ENCODE peak calls at places on chromosome 14, in seven cellular contexts. E is HFFc6, Z is GM10248, X is fibroblast of the aortic adventitia, K is GM12864, F is AG09309, W is thyroid gland. B is an unnamed sample.

GRCh38 chr14:71452535-71452934 is 479.7 kb upstream of the RGS6 start:
- DNase-seq in K (no peak), E (no peak), Z (no peak), X (no peak), W (no peak), F (no peak), B (no peak)

GRCh38 chr14:76834296-76834695 is 8.1 kb downstream of the LRRC74A start:
- DNase-seq in Z (no peak), X (no peak), K (no peak), F (no peak), W (no peak), E (no peak), B (no peak)

GRCh38 chr14:90487031-90487430 is 90.2 kb downstream of the CALM1 start:
- DNase-seq in K (no peak), Z (no peak), W (no peak), E (no peak), X (peak), F (no peak), B (no peak)

GRCh38 chr14:53953828-53954550 is 2.6 kb downstream of the BMP4 start:
- DNase-seq in F (no peak), K (no peak), W (peak), X (peak), E (peak), Z (no peak), B (no peak)

GRCh38 chr14:100076630-100077029 is 11.4 kb downstream of the EVL start:
- DNase-seq in W (no peak), E (peak), F (peak), X (peak), Z (no peak), K (no peak), B (no peak)

GRCh38 chr14:91521058-91521721 is 11.1 kb upstream of the PPP4R3A start:
- DNase-seq in F (no peak), X (no peak), W (no peak), K (no peak), Z (no peak), E (no peak), B (no peak)

GRCh38 chr14:92874961-92875360 is 48.0 kb upstream of the CHGA start:
- DNase-seq in E (no peak), X (no peak), K (no peak), W (no peak), Z (no peak), F (no peak), B (no peak)

GRCh38 chr14:32608880-32609279 is 279.8 kb downstream of the AKAP6 start:
- DNase-seq in Z (no peak), E (no peak), K (no peak), F (no peak), W (no peak), X (peak), B (no peak)

GRCh38 chr14:30375280-30375892 is 183.6 kb upstream of the G2E3 start:
- DNase-seq in X (peak), F (peak), Z (peak), E (peak), W (peak), K (peak), B (peak)

GRCh38 chr14:65434216-65434850 is 21.8 kb downstream of the FUT8 start:
- DNase-seq in X (peak), Z (no peak), W (no peak), F (no peak), K (no peak), E (no peak), B (no peak)

GRCh38 chr14:104975481-104976197 is 2.5 kb downstream of the AHNAK2 start:
- DNase-seq in K (no peak), E (no peak), X (no peak), W (no peak), Z (peak), F (no peak), B (no peak)

GRCh38 chr14:99510556-99511139 is 29.4 kb downstream of the CCNK start:
- DNase-seq in Z (no peak), W (no peak), K (no peak), X (no peak), F (no peak), E (no peak), B (no peak)

GRCh38 chr14:58061581-58061980 is 90.4 kb downstream of the ARMH4 start:
- DNase-seq in E (no peak), X (no peak), F (no peak), K (no peak), W (no peak), Z (no peak), B (no peak)

GRCh38 chr14:104138098-104138890 is at the start of gene KIF26A:
- DNase-seq in F (no peak), W (no peak), X (no peak), Z (no peak), K (no peak), E (no peak), B (no peak)

GRCh38 chr14:64828096-64828495 is 51.6 kb downstream of the SPTB start:
- DNase-seq in E (no peak), F (no peak), K (no peak), W (no peak), X (no peak), Z (no peak), B (no peak)

GRCh38 chr14:96167224-96168148 is 37.2 kb upstream of the BDKRB2 start:
- DNase-seq in K (no peak), Z (no peak), W (no peak), E (peak), F (peak), X (peak), B (no peak)

GRCh38 chr14:96281486-96281885 is 25.5 kb downstream of the BDKRB1 start:
- DNase-seq in K (no peak), W (no peak), E (no peak), X (no peak), F (no peak), Z (no peak), B (no peak)

GRCh38 chr14:74913393-74913792 is 9.7 kb downstream of the RPS6KL1 start:
- DNase-seq in F (no peak), W (no peak), K (no peak), E (no peak), Z (no peak), X (no peak), B (no peak)

GRCh38 chr14:29734732-29735131 is 192.9 kb downstream of the PRKD1 start:
- DNase-seq in E (no peak), F (no peak), W (no peak), Z (no peak), K (no peak), X (no peak), B (no peak)

GRCh38 chr14:83255015-83255726 is 1721.5 kb upstream of the SEL1L start:
- DNase-seq in K (no peak), X (no peak), E (no peak), F (no peak), Z (no peak), W (no peak), B (no peak)

GRCh38 chr14:97408937-97409860 is 612.0 kb downstream of the VRK1 start:
- DNase-seq in K (peak), X (no peak), E (no peak), F (no peak), W (no peak), Z (no peak), B (no peak)

GRCh38 chr14:58760121-58760520 is 122.4 kb downstream of the DACT1 start:
- DNase-seq in E (no peak), Z (no peak), W (no peak), F (no peak), K (no peak), X (no peak), B (no peak)

DNA sequence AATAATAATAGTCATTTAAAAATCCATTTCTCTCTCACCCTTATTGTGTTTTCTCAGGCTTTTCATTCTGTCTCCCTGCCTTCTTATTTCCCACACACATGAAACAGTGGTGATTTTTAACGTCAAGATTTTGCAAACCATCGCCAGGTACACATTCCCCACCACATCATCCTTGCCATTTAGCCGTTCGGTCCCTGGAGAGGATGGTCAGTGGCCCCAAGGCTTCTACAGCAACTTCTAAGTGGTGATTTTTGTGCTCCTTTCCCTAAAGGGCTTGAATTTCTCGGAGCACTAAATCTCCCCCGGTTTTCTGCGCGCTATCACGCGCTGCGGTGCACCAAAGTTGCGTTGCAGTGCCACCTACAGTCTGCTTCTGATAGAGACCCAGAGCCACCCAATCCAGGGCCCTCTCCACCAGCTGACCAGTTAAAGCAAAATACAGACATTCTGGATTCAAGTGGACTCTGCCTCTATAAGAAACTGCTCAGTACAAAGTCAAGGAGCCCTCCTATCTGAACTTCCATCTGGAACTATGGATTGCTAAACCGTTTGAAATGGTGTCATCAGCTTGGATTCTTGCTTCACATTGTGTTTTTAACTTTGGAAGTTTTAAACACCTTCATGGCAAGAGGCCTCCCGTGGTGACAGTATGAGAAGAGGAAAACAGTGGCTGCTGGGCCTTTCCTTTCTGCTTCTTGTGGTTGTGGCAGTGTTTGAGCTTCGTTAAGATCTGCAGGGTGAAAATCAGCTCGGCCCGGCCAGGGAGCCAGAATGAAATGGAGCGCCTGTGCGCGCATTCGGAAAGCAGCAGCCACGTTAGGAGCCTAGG is 234.0 kb downstream of the SPTSSA start:
- DNase-seq in E (peak), F (no peak), K (no peak), W (peak), X (peak), Z (peak), B (peak)
- TF ChIP-seq CTCF in E (peak), F (peak), K (peak), W (peak), X (peak), Z (peak), B (no peak)

GRCh38 chr14:73846944-73847343 is 4.7 kb upstream of the PTGR2 start:
- DNase-seq in Z (no peak), F (no peak), E (no peak), W (no peak), X (no peak), K (no peak), B (no peak)

GRCh38 chr14:73850940-73851339 is 691 bp upstream of the PTGR2 start:
- DNase-seq in W (no peak), E (no peak), X (peak), F (no peak), K (no peak), Z (no peak), B (no peak)

DNA sequence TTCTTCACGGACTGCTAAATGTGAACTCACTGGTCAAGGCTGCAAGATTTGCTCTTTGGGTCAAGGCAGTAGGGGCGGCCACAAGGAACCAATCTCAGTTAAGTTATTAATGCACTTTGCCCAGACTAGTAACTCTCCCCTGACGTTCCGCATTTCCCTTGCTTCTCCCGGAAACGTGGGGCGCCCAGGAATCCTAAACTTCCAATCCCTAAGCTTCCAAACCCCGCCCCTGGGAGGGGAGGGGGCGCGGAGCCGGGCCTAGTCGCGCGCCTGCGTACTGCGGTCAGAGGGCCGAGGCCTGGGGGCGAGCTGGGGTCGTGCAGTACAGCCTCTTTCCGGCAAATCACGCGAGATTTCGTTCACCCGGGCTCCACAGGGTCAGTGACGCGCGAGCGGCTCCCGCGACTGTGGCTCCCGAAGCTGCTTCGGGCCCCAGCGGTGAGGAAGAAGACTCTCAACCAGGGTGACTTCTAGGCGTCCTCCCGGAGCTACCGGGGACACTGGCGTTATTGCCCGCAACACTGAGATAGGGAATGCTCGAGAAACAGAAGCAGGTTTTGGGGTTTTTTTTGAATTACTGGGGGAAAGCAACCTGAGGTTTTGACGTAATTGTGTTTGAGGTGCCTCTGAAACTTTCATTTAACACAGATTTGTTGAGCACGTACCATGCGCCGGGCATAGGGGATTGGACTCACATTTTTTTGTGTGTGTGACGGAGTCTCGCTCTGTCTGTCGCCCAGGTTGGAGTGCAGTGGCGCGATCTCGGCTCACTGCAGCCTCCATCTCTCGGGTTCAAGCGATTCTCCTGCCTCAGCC is at the start of gene PTGR2:
- DNase-seq in E (peak), W (peak), Z (peak), X (peak), K (peak), F (peak), B (peak)
- TF ChIP-seq CTCF in E (no peak), W (peak), Z (no peak), X (peak), K (peak), F (peak), B (no peak)

DNA sequence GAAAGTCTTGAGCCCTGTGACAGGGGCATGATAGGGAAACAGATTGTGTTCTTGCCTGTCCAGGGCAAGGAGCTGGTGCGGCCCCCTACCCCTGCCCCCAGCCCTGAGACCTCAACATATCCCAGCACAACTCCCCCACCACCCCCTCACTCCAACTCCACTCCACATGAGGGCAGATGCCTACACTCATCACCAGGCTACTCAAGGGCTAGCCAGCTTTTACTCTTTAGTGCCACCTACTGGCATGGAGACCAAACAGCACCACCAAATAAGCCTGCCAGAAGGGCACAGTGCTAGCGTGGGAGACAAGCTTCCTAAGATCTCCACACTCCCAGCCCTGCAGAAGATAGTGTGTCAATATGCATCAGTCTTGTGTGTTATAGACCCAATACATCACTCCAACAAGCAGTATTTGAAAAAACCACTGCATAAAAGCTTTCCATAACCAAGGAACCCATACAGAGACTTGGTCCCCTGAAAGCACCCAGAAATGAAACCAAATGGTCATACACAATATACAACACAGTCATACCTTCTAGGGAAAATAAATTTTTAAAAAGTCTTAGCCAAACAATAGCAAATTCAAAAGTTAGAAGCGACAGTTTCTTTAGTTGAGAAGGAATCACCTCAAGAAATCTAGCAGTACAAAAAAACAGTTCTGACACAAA is 154.4 kb downstream of the KCNK10 start:
- DNase-seq in X (peak), W (peak), E (peak), F (no peak), Z (peak), K (no peak), B (no peak)
- TF ChIP-seq CTCF in X (peak), W (no peak), E (peak), F (peak), Z (peak), K (peak), B (no peak)

DNA sequence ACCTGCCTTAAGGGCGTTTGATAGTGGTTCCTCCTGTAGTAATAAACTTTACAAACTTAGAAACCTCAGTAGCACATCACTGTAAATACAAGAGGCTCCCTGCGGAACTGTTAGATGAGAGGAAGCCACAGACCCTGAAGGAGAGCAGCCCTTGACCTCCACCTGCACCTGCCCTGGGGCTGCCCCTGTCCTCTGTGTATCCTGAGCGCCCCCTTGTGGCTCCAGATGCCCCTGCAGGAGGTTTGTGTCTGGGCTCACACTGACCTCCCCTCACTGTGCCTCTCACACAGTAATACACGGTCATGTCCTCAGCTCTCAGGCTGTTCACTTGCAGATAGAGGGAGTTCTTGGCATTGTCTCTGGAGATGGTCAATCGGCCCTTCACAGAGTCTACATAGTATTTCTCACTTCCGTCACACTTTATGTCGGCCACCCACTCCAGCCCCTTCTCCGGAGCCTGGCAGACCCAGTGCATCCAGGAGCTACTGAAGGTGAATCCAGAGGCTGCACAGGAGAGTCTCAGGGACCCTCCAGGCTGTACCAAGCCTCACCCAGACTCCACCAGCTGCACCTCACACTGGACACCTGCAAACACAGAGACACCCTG is 1059.8 kb downstream of the TMEM121 start:
- DNase-seq in X (no peak), W (no peak), F (no peak), K (no peak), E (no peak), Z (peak), B (no peak)
- TF ChIP-seq CTCF in X (no peak), W (no peak), F (peak), K (peak), E (no peak), Z (peak), B (no peak)

GRCh38 chr14:72942934-72943333 is 16.7 kb downstream of the DCAF4 start:
- DNase-seq in E (no peak), W (no peak), K (no peak), Z (no peak), X (no peak), F (no peak), B (no peak)
- TF ChIP-seq CTCF in E (no peak), W (no peak), K (no peak), Z (no peak), X (no peak), F (no peak), B (no peak)

DNA sequence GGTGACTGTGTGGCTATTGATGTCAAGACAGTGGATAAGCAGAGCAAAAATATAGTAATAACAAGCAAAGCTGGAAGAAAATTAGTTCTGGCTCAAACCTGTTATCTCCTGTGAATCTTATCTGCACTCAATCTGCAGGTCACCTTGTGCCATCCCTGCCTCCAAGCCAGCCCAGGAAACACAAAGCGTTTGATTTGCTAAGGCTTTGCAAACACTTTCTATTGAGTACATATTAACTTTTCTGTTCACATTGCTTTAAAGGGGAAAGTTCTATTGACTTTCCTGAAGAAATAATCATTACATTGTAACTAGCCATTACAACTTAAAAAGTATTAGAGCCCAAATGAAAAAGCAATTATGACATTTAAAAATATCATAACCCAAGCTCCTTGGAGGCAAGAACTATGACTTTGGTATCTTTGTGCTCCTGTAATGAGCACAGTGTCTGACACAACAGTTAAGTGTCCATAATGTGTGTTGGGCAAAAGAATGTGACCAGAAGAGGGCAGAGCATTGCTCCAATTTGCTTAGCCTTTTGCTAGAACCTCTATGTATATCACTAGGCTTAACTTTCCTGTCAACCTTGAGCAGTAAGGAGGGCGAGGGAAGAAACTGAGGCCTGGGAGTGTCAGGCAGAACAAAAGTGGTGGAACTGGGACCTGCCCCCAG is 24.7 kb downstream of the SERPINA3 start:
- DNase-seq in X (peak), K (no peak), F (no peak), W (no peak), E (no peak), Z (no peak), B (no peak)
- TF ChIP-seq CTCF in X (no peak), K (peak), F (peak), W (no peak), E (no peak), Z (no peak), B (no peak)

GRCh38 chr14:28599191-28599590 is 167.4 kb upstream of the FOXG1 start:
- DNase-seq in Z (no peak), K (no peak), X (no peak), F (no peak), E (no peak), W (no peak), B (no peak)

GRCh38 chr14:28599605-28600004 is 167.0 kb upstream of the FOXG1 start:
- DNase-seq in K (no peak), Z (no peak), F (no peak), E (no peak), X (no peak), W (no peak), B (no peak)

GRCh38 chr14:28596336-28596735 is 170.3 kb upstream of the FOXG1 start:
- DNase-seq in K (no peak), Z (no peak), W (no peak), E (no peak), X (peak), F (no peak), B (no peak)
- TF ChIP-seq CTCF in K (no peak), Z (no peak), W (no peak), E (no peak), X (peak), F (no peak), B (no peak)

DNA sequence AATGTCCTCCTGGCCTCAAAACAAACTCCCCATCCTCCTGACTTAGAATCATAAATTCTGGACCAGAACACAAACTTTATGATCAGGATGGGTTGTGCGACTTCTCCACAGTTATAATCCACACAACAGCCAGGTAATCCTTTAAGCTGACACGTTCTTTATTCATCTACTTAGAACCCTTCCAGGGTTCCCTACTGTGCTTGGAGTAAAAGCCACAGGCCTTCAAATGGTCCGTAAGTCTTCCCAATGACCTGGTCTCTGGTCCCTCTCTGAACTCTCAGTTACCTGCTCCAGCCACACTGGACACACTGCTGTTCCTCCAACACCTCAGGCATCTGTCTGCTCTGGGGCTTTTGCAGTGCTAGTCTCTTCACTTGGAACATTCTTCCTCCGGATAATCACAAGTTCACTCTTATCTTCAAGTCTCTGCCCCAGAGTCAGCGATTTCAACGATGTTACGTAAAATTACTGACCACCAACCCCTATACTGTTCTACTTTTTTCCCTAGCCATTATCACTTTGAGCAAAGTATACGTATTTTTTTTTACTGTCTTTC is 1.7 kb upstream of the RNASE7 start:
- DNase-seq in F (no peak), E (no peak), Z (no peak), X (no peak), W (no peak), K (no peak), B (no peak)
- TF ChIP-seq CTCF in F (no peak), E (no peak), Z (no peak), X (no peak), W (no peak), K (no peak), B (no peak)